ENCODE peak calls at places on chromosomes 2 and 18, in seven cellular contexts. M is endothelial cell of umbilical vein, J is GM23338, H is HCT116, D is K562, K is stomach, G is transverse colon. O is an unnamed sample.

GRCh38 chr2:85185431-85185940 is 52.3 kb downstream of the TCF7L1 start:
- DNase-seq in J (no peak), D (no peak), G (no peak), K (no peak), M (no peak), H (no peak), O (no peak)

GRCh38 chr2:228957075-228957474 is 314.0 kb downstream of the PID1 start:
- DNase-seq in D (no peak), G (no peak), M (no peak), H (no peak), K (no peak), J (no peak), O (no peak)

GRCh38 chr2:85318222-85319182 is 9.3 kb downstream of the TGOLN2 start:
- DNase-seq in M (no peak), D (no peak), G (no peak), J (no peak), K (no peak), H (no peak), O (no peak)

GRCh38 chr2:28045676-28046351 is 155.3 kb downstream of the BABAM2 start:
- DNase-seq in D (no peak), M (no peak), J (no peak), K (no peak), G (no peak), H (no peak), O (no peak)

GRCh38 chr2:23614701-23615100 is 229.7 kb downstream of the KLHL29 start:
- DNase-seq in D (no peak), G (no peak), H (no peak), J (peak; percentile 25), K (no peak), M (no peak), O (no peak)

GRCh38 chr2:96147593-96148201 is 2.5 kb upstream of the DUSP2 start:
- DNase-seq in G (peak; percentile 6), K (no peak), J (no peak), H (no peak), M (no peak), D (no peak), O (no peak)

GRCh38 chr2:240253583-240254145 is 113.2 kb upstream of the OTOS start:
- DNase-seq in J (no peak), M (no peak), K (no peak), H (no peak), G (no peak), D (no peak), O (no peak)

GRCh38 chr18:71105078-71105819 is 816.4 kb downstream of the SOCS6 start:
- DNase-seq in D (no peak), K (no peak), J (no peak), G (no peak), M (no peak), H (no peak), O (no peak)

GRCh38 chr2:204468689-204469429 is 76.4 kb upstream of the PARD3B start:
- DNase-seq in M (no peak), K (no peak), D (no peak), G (no peak), H (no peak), J (no peak), O (no peak)

GRCh38 chr2:71454221-71455010 is 1.1 kb downstream of the DYSF start:
- DNase-seq in K (no peak), M (no peak), G (no peak), H (no peak), D (peak; percentile 65), J (peak; percentile 73), O (no peak)

GRCh38 chr2:91477731-91478672 is 2786.5 kb downstream of the RPIA start:
- DNase-seq in D (peak; percentile 22), K (peak; percentile 43), H (no peak), M (peak; percentile 9), G (no peak), J (peak; percentile 76), O (no peak)

GRCh38 chr18:47716632-47717185 is 213.8 kb downstream of the SMAD2 start:
- DNase-seq in H (no peak), M (no peak), G (peak; percentile 48), J (no peak), D (no peak), K (no peak), O (no peak)

GRCh38 chr2:179107179-179107541 is 57.2 kb upstream of the CCDC141 start:
- DNase-seq in M (no peak), J (no peak), G (no peak), D (no peak), H (no peak), K (no peak), O (no peak)

GRCh38 chr2:155310589-155310988 is 612.1 kb downstream of the KCNJ3 start:
- DNase-seq in H (peak; percentile 47), K (no peak), D (no peak), G (no peak), M (peak; percentile 33), J (peak; percentile 74), O (no peak)

GRCh38 chr2:208945719-208946280 is 478.0 kb upstream of the MAP2 start:
- DNase-seq in J (no peak), H (no peak), D (no peak), K (no peak), G (no peak), M (no peak), O (no peak)

GRCh38 chr2:157875720-157876065 is 437 bp downstream of the ACVR1 start:
- DNase-seq in H (no peak), K (peak; percentile 66), D (peak; percentile 83), J (peak; percentile 63), G (peak; percentile 71), M (peak; percentile 43), O (no peak)

GRCh38 chr2:216683846-216684245 is 11.5 kb downstream of the IGFBP5 start:
- DNase-seq in D (no peak), J (no peak), K (no peak), M (no peak), G (peak; percentile 54), H (no peak), O (peak; percentile 93)

GRCh38 chr18:13112982-13113381 is 105.6 kb upstream of the LDLRAD4 start:
- DNase-seq in D (peak; percentile 68), M (peak; percentile 64), G (peak; percentile 47), K (peak; percentile 55), H (peak; percentile 2), J (peak; percentile 85), O (no peak)

GRCh38 chr18:47594063-47594462 is 336.4 kb downstream of the SMAD2 start:
- DNase-seq in M (no peak), H (no peak), J (peak; percentile 52), K (no peak), G (no peak), D (no peak), O (no peak)

GRCh38 chr2:3637311-3637675 is 20.7 kb upstream of the ALLC start:
- DNase-seq in K (peak; percentile 9), J (no peak), M (no peak), H (no peak), G (no peak), D (no peak), O (no peak)

GRCh38 chr2:78024991-78025390 is 502.8 kb upstream of the LRRTM4 start:
- DNase-seq in D (no peak), K (no peak), M (no peak), H (no peak), G (no peak), J (no peak), O (no peak)

GRCh38 chr2:78023356-78023755 is 501.2 kb upstream of the LRRTM4 start:
- DNase-seq in D (no peak), H (no peak), M (no peak), K (no peak), J (peak; percentile 11), G (no peak), O (no peak)

DNA sequence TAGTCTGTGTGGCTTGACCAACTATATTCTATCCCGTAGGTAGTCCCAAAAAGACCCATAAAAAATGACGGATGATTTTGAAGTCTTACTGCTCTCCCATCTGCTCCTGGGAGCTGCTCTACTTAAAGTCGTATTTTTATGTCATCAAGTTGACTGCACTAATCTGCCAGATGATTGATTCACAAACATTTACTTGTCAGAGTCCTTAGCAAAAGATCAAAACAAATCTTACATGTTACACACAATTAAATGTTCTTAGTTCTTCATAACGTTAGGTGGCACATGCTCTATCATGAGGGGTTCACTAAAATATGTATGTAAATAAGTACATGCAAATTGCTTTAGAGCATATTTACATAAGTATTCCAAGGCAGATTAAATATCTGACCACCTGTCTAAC is 498.3 kb upstream of the LRRTM4 start:
- DNase-seq in D (no peak), H (no peak), G (no peak), J (no peak), M (no peak), K (no peak), O (no peak)
- TF ChIP-seq POLR2AphosphoS5 in D (no peak), H (no peak), G (no peak), J (no peak), M (no peak), K (no peak), O (no peak)

GRCh38 chr2:181317511-181317910 is 139.7 kb upstream of the ITGA4 start:
- DNase-seq in H (no peak), D (no peak), J (no peak), G (no peak), M (no peak), K (no peak), O (no peak)
- H3K27ac ChIP-seq in H (no peak overlapping the region), D (no peak overlapping the region), J (no peak overlapping the region), G (no peak overlapping the region), M (no peak overlapping the region), K (no peak overlapping the region), O (no peak overlapping the region)

GRCh38 chr2:235468978-235469694 is 24.7 kb upstream of the AGAP1 start:
- DNase-seq in K (peak; percentile 36), J (peak; percentile 22), G (peak; percentile 14), D (no peak), H (peak; percentile 67), M (no peak), O (no peak)
- TF ChIP-seq POLR2AphosphoS5 in K (no peak), J (no peak), G (no peak), D (no peak), H (peak; percentile 57), M (no peak), O (no peak)

GRCh38 chr2:54741250-54741649 is 17.8 kb downstream of the EML6 start:
- DNase-seq in M (no peak), H (no peak), D (no peak), J (no peak), K (no peak), G (no peak), O (no peak)

GRCh38 chr2:54740333-54740732 is 16.9 kb downstream of the EML6 start:
- DNase-seq in G (no peak), H (no peak), K (no peak), J (no peak), D (no peak), M (no peak), O (no peak)

GRCh38 chr2:54738281-54738680 is 14.8 kb downstream of the EML6 start:
- DNase-seq in H (no peak), G (no peak), J (no peak), D (no peak), K (no peak), M (no peak), O (no peak)
- H3K27ac ChIP-seq in H (no peak overlapping the region), G (no peak overlapping the region), J (no peak overlapping the region), D (no peak overlapping the region), K (no peak overlapping the region), M (no peak overlapping the region), O (no peak overlapping the region)

DNA sequence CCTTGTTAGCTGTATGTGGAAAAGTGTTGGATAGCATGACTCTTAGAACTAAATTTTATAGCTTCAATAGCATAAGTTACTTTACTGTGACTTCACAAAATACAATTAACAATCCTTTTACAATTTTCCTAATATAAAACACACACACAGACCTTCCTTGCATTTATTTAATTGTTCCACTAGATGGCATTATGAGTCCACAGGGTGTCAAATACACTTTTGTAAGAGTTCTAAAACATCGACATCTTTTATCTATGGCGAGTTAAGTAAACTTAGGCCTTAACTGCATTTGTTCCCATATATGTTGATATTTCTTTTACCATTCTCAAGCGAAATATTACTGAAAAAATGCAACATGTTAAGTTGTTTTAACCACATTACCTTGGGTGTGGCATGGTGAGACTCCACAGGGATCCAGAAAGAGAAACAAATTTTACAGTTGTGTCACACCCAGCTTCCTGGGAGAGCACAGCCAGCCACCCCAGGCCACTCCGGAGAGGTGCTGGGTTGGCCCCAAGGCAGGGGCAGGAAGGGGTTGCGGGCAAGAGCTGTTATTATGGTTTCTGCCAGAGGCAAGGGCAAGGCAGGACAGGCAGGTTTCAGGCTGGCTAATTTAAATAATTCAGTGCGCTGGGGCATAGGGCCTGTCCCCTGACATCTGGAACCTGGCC is 312.4 kb upstream of the MC4R start:
- DNase-seq in D (no peak), G (no peak), K (no peak), J (peak; percentile 44), H (peak; percentile 19), M (peak; percentile 57), O (no peak)
- TF ChIP-seq POLR2AphosphoS5 in D (no peak), G (no peak), K (no peak), J (no peak), H (no peak), M (no peak), O (no peak)